ENCODE peak calls at places on chromosomes 5 and 9, in ten cellular contexts. P, Q, R, E, J, H, K, L, C and T are unnamed samples. For H3K9me3, the result is how much of the 10 kb centered on the place peaks cover.

GRCh38 chr9:23539311-23539710 is 286.7 kb downstream of the ELAVL2 start:
- ATAC-seq in K (no peak), C (no peak), H (no peak), L (no peak), R (no peak), E (no peak), J (no peak), Q (no peak), P (no peak), T (no peak)

GRCh38 chr9:114238471-114238870 is 83.1 kb downstream of the COL27A1 start:
- ATAC-seq in Q (no peak), L (peak), H (no peak), R (no peak), P (no peak), J (no peak), K (peak), C (peak), E (no peak), T (peak)

GRCh38 chr5:64147379-64147778 is 18.3 kb upstream of the RNF180 start:
- ATAC-seq in Q (no peak), P (no peak), E (no peak), K (no peak), C (peak), J (no peak), L (no peak), H (no peak), R (peak), T (no peak)

GRCh38 chr9:93315118-93315517 is 131.2 kb downstream of the WNK2 start:
- ATAC-seq in C (no peak), P (no peak), E (no peak), R (no peak), Q (no peak), H (no peak), L (no peak), K (no peak), J (no peak), T (no peak)

GRCh38 chr9:101495810-101496209 is 37.8 kb upstream of the RNF20 start:
- ATAC-seq in K (no peak), R (no peak), P (no peak), C (no peak), J (peak), Q (no peak), L (no peak), H (no peak), E (no peak), T (no peak)

GRCh38 chr9:75810063-75810462 is 80.4 kb upstream of the PCSK5 start:
- ATAC-seq in C (peak), P (no peak), E (no peak), J (no peak), K (peak), R (no peak), Q (no peak), L (no peak), H (no peak), T (no peak)

GRCh38 chr5:89324990-89325389 is 442.0 kb upstream of the MEF2C start:
- ATAC-seq in L (no peak), C (no peak), H (no peak), R (no peak), K (no peak), P (no peak), E (no peak), Q (no peak), J (no peak), T (no peak)

GRCh38 chr9:35488566-35489312 is 1.2 kb upstream of the RUSC2 start:
- ATAC-seq in L (no peak), J (no peak), H (no peak), P (no peak), E (no peak), K (no peak), C (no peak), Q (peak), R (peak), T (no peak)

GRCh38 chr9:114779352-114779845 is 26.4 kb downstream of the TNFSF15 start:
- ATAC-seq in Q (peak), E (no peak), K (peak), C (peak), R (no peak), P (no peak), J (no peak), L (peak), H (peak), T (peak)

GRCh38 chr9:100689635-100690034 is 111.8 kb downstream of the CAVIN4 start:
- ATAC-seq in R (no peak), L (no peak), E (no peak), Q (no peak), K (no peak), H (no peak), C (no peak), J (no peak), P (no peak), T (no peak)

GRCh38 chr5:154092356-154092755 is 53.6 kb downstream of the MFAP3 start:
- ATAC-seq in Q (no peak), J (peak), E (no peak), R (no peak), H (peak), P (no peak), L (no peak), C (no peak), K (no peak), T (no peak)
- TF ChIP-seq CTCF in Q (no peak), J (no peak), E (no peak), R (no peak), H (no peak), P (no peak), L (no peak), C (no peak), K (no peak), T (no peak)

DNA sequence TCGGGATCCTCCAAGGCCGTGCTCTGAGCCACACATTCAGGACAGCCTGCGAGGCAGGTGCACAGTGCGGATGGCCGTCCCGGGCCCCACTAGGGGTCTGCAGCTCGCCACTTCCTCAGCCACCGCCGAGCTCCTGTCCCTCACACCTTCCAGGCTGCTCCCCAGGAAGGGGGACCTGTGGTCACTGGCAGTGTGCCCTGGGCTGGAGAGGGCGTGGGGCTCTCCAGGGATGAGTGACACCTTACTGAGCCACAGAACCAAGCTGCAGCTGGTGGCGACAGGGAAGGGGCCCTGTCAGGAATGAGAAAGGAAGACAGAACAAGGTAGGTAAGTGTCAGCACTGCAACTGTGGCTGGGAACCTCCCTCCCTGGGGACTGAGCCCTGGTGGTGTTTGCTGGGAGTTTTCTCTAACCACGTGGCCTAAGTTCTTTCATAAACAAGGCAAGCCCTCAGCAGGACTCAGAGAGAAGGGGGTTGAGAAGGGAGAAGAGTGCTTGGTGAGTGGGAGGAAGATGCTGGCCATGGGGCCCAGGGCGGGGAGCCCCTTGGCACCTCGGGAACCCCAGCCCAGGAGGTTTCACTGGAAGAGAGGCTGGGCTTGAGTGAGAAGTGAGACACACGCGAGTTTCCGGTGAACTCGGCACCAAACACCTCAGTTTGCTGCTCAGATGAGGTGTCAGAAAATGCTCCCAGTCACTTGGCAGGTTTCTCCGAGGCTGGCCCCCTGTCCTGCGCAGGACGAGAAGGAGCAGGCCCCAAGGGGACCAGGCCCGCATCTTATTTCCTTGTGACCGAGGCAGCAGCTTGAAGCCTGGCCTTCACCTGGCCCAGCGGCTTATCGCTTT is 5.2 kb downstream of the IL13 start:
- ATAC-seq in J (peak), Q (peak), K (no peak), R (peak), E (peak), H (peak), P (no peak), C (no peak), L (peak), T (no peak)
- TF ChIP-seq POLR2A in J (no peak), Q (no peak), K (no peak), R (no peak), E (peak), H (no peak), P (no peak), C (no peak), L (no peak), T (no peak)

GRCh38 chr5:140828402-140828737 is 610 bp downstream of the PCDHA6 start:
- ATAC-seq in J (no peak), H (no peak), E (no peak), L (no peak), Q (no peak), P (no peak), K (no peak), R (peak), C (no peak), T (no peak)
- H3K9me3 ChIP-seq in J (under half), H (under half), E (under half), L (under half), Q (under half), P (under half), K (under half), R (under half), C (under half), T (under half)

DNA sequence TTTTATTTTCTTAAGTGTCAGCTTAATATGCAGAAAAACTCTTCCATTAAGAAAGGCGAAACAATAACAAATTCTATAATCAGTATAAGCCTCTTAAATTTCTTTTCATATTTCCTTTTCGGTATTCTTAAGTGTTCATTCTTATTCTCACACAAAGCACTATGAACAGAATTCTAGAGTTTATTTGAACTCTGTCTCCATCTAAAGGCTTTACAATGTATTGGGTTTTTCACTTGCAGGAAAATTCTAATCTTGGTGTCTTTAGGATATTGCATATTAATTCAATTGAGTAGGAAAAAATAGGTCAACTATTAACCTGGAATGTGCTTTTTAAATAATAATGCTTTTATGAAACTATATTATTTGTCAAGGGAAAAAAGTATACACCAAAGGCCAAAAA is 166.6 kb downstream of the SLF1 start:
- ATAC-seq in H (no peak), R (no peak), K (no peak), L (no peak), C (no peak), E (peak), Q (no peak), P (no peak), J (no peak), T (no peak)
- TF ChIP-seq CTCF in H (no peak), R (no peak), K (peak), L (peak), C (no peak), E (peak), Q (peak), P (no peak), J (no peak), T (no peak)

GRCh38 chr5:179755022-179755421 is 22.4 kb downstream of the MAML1 start:
- ATAC-seq in L (peak), C (peak), Q (no peak), H (peak), R (peak), J (peak), K (peak), P (no peak), E (peak), T (no peak)

GRCh38 chr5:179758905-179759304 is 26.3 kb downstream of the MAML1 start:
- ATAC-seq in H (no peak), E (no peak), R (no peak), K (no peak), L (no peak), P (no peak), J (no peak), C (no peak), Q (no peak), T (no peak)

GRCh38 chr5:179749857-179750508 is 17.4 kb downstream of the MAML1 start:
- ATAC-seq in L (no peak), R (peak), K (no peak), P (no peak), C (no peak), Q (no peak), J (no peak), E (no peak), H (peak), T (no peak)

GRCh38 chr5:179754024-179754423 is 21.4 kb downstream of the MAML1 start:
- ATAC-seq in P (no peak), R (no peak), L (no peak), C (no peak), Q (no peak), J (no peak), E (peak), H (no peak), K (no peak), T (no peak)
- TF ChIP-seq POLR2A in P (no peak), R (no peak), L (no peak), C (no peak), Q (no peak), J (no peak), E (no peak), H (no peak), K (no peak), T (no peak)

DNA sequence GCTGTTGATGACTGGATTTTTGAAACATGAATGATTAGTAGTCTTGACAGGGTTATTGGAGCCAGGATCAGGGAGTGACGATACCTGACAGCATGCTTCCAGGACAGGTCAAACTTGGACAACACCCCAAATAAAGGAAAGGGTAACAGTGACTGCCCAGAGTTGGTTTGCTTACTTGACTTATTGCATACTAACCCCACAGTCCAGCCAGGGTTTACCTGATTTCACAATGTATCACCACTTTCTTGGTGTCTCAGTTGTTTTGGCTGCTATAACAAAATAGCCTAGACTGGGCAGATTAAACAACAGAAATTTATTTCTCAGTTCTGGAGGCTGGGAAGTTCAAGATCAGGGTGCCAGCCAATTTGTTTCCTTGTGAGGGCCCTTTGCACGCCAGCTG is 301.0 kb upstream of the VLDLR start:
- ATAC-seq in C (peak), Q (no peak), E (no peak), J (no peak), R (no peak), H (no peak), K (no peak), L (no peak), P (no peak), T (no peak)
- H3K9me3 ChIP-seq in C (under half), Q (under half), E (under half), J (under half), R (under half), H (under half), K (under half), L (under half), P (under half), T (under half)

GRCh38 chr9:123457586-123457985 is 101.6 kb downstream of the CRB2 start:
- ATAC-seq in K (no peak), E (no peak), R (no peak), P (no peak), L (no peak), C (no peak), J (no peak), H (no peak), Q (no peak), T (no peak)
- TF ChIP-seq CTCF in K (no peak), E (no peak), R (no peak), P (no peak), L (no peak), C (no peak), J (no peak), H (no peak), Q (no peak), T (no peak)